ENCODE peak calls at places on chromosome 11, in four cellular contexts. W, N, I and L are unnamed samples.

GRCh38 chr11:126163074-126163700 is 48.3 kb downstream of the RPUSD4 start:
- DNase-seq in W (no peak), N (no peak), I (no peak), L (peak)

GRCh38 chr11:42243370-42243769 is 783.9 kb upstream of the LRRC4C start:
- DNase-seq in W (no peak), N (no peak), I (no peak), L (no peak)

GRCh38 chr11:12301379-12301778 is 76.0 kb upstream of the PARVA start:
- DNase-seq in W (no peak), N (no peak), I (no peak), L (no peak)

GRCh38 chr11:44661311-44661717 is 65.4 kb upstream of the TSPAN18 start:
- DNase-seq in W (no peak), N (no peak), I (no peak), L (no peak)

GRCh38 chr11:111777094-111778046 is 11.2 kb upstream of the PPP2R1B start:
- DNase-seq in W (no peak), N (no peak), I (no peak), L (peak)

GRCh38 chr11:114571712-114572111 is 12.0 kb upstream of the NXPE1 start:
- DNase-seq in W (no peak), N (no peak), I (no peak), L (peak)

GRCh38 chr11:117620131-117620530 is 176.9 kb downstream of the DSCAML1 start:
- DNase-seq in W (no peak), N (no peak), I (peak), L (no peak)

GRCh38 chr11:110337570-110338193 is 41.3 kb upstream of the RDX start:
- DNase-seq in W (no peak), N (no peak), I (no peak), L (no peak)

GRCh38 chr11:63917685-63918523 is 940 bp upstream of the RCOR2 start:
- DNase-seq in W (no peak), N (peak), I (peak), L (peak)

GRCh38 chr11:46444305-46444704 is 52.7 kb upstream of the CHRM4 start:
- DNase-seq in W (no peak), N (no peak), I (no peak), L (no peak)

GRCh38 chr11:118263694-118264567 is at the start of gene MPZL2:
- DNase-seq in W (no peak), N (no peak), I (no peak), L (no peak)

GRCh38 chr11:27381238-27381666 is 18.2 kb upstream of the CCDC34 start:
- DNase-seq in W (no peak), N (no peak), I (no peak), L (no peak)

GRCh38 chr11:72519220-72519881 is 85.0 kb upstream of the CLPB start:
- DNase-seq in W (no peak), N (no peak), I (no peak), L (peak)

GRCh38 chr11:1546536-1547466 is 25.3 kb downstream of the DUSP8 start:
- DNase-seq in W (no peak), N (peak), I (no peak), L (peak)

GRCh38 chr11:102469196-102469821 is 16.7 kb upstream of the TMEM123 start:
- DNase-seq in W (no peak), N (no peak), I (no peak), L (no peak)

GRCh38 chr11:62671272-62671603 is 235 bp upstream of the UQCC3 start:
- DNase-seq in W (no peak), N (no peak), I (no peak), L (no peak)

GRCh38 chr11:70604630-70605520 is 206.5 kb downstream of the CTTN start:
- DNase-seq in W (no peak), N (no peak), I (no peak), L (no peak)

GRCh38 chr11:8382436-8383053 is 118.9 kb upstream of the LMO1 start:
- DNase-seq in W (no peak), N (no peak), I (no peak), L (no peak)

GRCh38 chr11:27783701-27784355 is 83.6 kb upstream of the BDNF start:
- DNase-seq in W (no peak), N (no peak), I (no peak), L (no peak)

GRCh38 chr11:2697871-2698270 is 1.9 kb downstream of the KCNQ1OT1 start:
- DNase-seq in W (no peak), N (no peak), I (no peak), L (no peak)

GRCh38 chr11:43575931-43576833 is 104.4 kb upstream of the HSD17B12 start:
- DNase-seq in W (no peak), N (no peak), I (no peak), L (no peak)

GRCh38 chr11:36354221-36355003 is 58.3 kb downstream of the PRR5L start:
- DNase-seq in W (no peak), N (no peak), I (no peak), L (no peak)

GRCh38 chr11:16769386-16769785 is 30.9 kb downstream of the C11orf58 start:
- DNase-seq in W (no peak), N (no peak), I (no peak), L (no peak)

GRCh38 chr11:15852179-15852578 is 504.2 kb downstream of the SOX6 start:
- DNase-seq in W (no peak), N (no peak), I (no peak), L (peak)